ENCODE peak calls at places on chromosomes 13 and 19, in seven cellular contexts. M is CD4-positive, alpha-beta T cell; I is breast epithelium; S is aorta; H is psoas muscle; R is neuronal stem cell; F is gastrocnemius medialis. V is an unnamed sample.
A peak's percentile ranks its signal among the peaks of the same experiment; 100 is the strongest.

GRCh38 chr19:38204728-38205127 is 19.3 kb downstream of the DPF1 start:
- DNase-seq in R (no peak), I (no peak), H (no peak), F (no peak), M (no peak), S (no peak), V (no peak)

GRCh38 chr19:2820112-2820702 is 539 bp downstream of the ZNF554 start:
- DNase-seq in I (no peak), M (no peak), H (no peak), S (no peak), F (no peak), R (peak; percentile 35), V (no peak)

GRCh38 chr19:41025871-41026270 is 34.8 kb downstream of the CYP2B6 start:
- DNase-seq in H (no peak), I (no peak), S (no peak), F (no peak), M (no peak), R (no peak), V (no peak)

GRCh38 chr13:39224841-39225240 is 186.6 kb downstream of the NHLRC3 start:
- DNase-seq in H (no peak), I (no peak), S (no peak), R (no peak), M (no peak), F (no peak), V (no peak)

GRCh38 chr13:95100525-95101121 is 200.6 kb downstream of the ABCC4 start:
- DNase-seq in H (no peak), F (no peak), M (no peak), S (no peak), R (peak; percentile 74), I (no peak), V (no peak)

GRCh38 chr19:56133858-56134654 is 7.0 kb upstream of the ZNF444 start:
- DNase-seq in S (no peak), I (no peak), F (no peak), R (no peak), H (no peak), M (no peak), V (no peak)

GRCh38 chr19:9043524-9043923 is 33.3 kb upstream of the MUC16 start:
- DNase-seq in F (no peak), S (no peak), R (no peak), I (no peak), M (no peak), H (no peak), V (no peak)

GRCh38 chr19:16258440-16258903 is 60.8 kb downstream of the AP1M1 start:
- DNase-seq in M (no peak), F (peak; percentile 60), I (no peak), H (peak; percentile 63), S (peak; percentile 79), R (no peak), V (no peak)

GRCh38 chr13:66139701-66140100 is 1090.4 kb downstream of the PCDH9 start:
- DNase-seq in S (no peak), R (no peak), M (no peak), H (no peak), I (no peak), F (no peak), V (no peak)

GRCh38 chr19:16446108-16447014 is 25.4 kb downstream of the EPS15L1 start:
- DNase-seq in I (no peak), S (no peak), R (no peak), M (no peak), H (no peak), F (no peak), V (no peak)

GRCh38 chr19:45906221-45906620 is 3.8 kb upstream of the MYPOP start:
- DNase-seq in I (no peak), F (no peak), M (no peak), S (no peak), R (no peak), H (no peak), V (no peak)

GRCh38 chr13:111183959-111184684 is 69.0 kb downstream of the ARHGEF7 start:
- DNase-seq in R (no peak), S (peak; percentile 63), H (no peak), F (no peak), M (no peak), I (no peak), V (no peak)

GRCh38 chr13:109131698-109132257 is 502.4 kb downstream of the MYO16 start:
- DNase-seq in F (no peak), I (no peak), S (no peak), M (no peak), R (no peak), H (no peak), V (no peak)

GRCh38 chr13:95641961-95642621 is 2.4 kb downstream of the DZIP1 start:
- DNase-seq in F (no peak), R (peak; percentile 6), S (peak; percentile 64), M (no peak), I (no peak), H (peak; percentile 43), V (peak; percentile 6)

GRCh38 chr13:50829896-50830295 is 13.6 kb downstream of the DLEU7 start:
- DNase-seq in M (no peak), F (no peak), S (no peak), I (no peak), H (no peak), R (no peak), V (no peak)

GRCh38 chr19:39543477-39543857 is 3.5 kb upstream of the EID2 start:
- DNase-seq in S (no peak), F (no peak), H (no peak), M (no peak), R (no peak), I (no peak), V (no peak)

GRCh38 chr19:32289566-32290210 is 55.7 kb upstream of the ZNF507 start:
- DNase-seq in I (no peak), R (no peak), S (no peak), H (no peak), M (no peak), F (no peak), V (no peak)

GRCh38 chr19:35365303-35365702 is 5.6 kb upstream of the GPR42 start:
- DNase-seq in F (no peak), H (no peak), S (no peak), R (no peak), M (no peak), I (peak; percentile 6), V (no peak)

GRCh38 chr19:30029721-30030510 is 87.9 kb downstream of the URI1 start:
- DNase-seq in S (no peak), H (no peak), M (no peak), R (no peak), F (no peak), I (no peak), V (no peak)

GRCh38 chr19:51375504-51376221 is 3.2 kb upstream of the NKG7 start:
- DNase-seq in F (no peak), H (no peak), R (no peak), S (no peak), I (no peak), M (no peak), V (no peak)

DNA sequence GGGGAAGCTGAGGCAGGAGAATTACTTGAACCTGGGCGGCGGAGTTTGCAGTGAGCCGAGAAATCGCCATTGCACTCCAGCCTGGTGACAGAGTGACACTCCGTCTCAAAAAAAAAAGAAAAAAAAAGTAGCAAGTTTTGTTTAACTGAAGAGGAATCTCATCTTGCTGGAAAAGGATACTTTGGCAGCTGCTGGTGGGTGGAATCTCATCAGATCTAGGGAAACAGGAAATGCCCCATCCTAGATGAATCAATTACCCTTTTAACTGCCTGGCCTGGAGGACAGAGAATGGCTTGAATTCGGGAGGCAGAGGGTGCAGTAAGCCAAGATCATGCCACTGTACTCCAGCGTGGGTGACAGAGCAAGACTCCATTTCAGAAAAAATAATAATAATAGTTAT is 8.4 kb downstream of the ZNF320 start:
- DNase-seq in M (no peak), S (no peak), H (no peak), I (no peak), R (no peak), F (no peak), V (no peak)
- H3K27ac ChIP-seq in M (no peak overlapping the region), S (no peak overlapping the region), H (no peak overlapping the region), I (no peak overlapping the region), R (no peak overlapping the region), F (no peak overlapping the region), V (no peak overlapping the region)

DNA sequence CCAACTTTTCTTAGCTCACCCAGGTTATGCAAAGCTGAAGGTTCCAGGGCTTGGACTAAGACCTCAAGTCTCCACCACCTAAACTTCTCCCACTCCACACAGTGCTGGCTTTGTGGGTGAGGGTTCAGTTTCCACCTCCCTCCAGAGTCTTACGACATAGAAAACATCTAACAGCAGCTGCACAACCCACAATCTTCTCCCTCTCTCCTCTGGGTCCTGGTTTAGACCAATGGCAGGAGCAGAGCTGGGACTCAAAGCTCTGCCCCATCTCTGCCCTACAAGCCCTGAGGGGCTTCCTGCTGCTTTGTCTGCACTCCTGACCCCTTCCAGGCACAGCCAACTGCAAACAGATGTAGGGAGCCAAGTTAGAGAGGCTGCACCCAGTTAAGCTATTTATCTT is 16.0 kb downstream of the IRGC start:
- DNase-seq in R (no peak), S (no peak), I (no peak), F (no peak), H (no peak), M (no peak), V (no peak)
- H3K27ac ChIP-seq in R (no peak overlapping the region), S (no peak overlapping the region), I (peak overlapping the region; percentile 12), F (no peak overlapping the region), H (no peak overlapping the region), M (no peak overlapping the region), V (no peak overlapping the region)

DNA sequence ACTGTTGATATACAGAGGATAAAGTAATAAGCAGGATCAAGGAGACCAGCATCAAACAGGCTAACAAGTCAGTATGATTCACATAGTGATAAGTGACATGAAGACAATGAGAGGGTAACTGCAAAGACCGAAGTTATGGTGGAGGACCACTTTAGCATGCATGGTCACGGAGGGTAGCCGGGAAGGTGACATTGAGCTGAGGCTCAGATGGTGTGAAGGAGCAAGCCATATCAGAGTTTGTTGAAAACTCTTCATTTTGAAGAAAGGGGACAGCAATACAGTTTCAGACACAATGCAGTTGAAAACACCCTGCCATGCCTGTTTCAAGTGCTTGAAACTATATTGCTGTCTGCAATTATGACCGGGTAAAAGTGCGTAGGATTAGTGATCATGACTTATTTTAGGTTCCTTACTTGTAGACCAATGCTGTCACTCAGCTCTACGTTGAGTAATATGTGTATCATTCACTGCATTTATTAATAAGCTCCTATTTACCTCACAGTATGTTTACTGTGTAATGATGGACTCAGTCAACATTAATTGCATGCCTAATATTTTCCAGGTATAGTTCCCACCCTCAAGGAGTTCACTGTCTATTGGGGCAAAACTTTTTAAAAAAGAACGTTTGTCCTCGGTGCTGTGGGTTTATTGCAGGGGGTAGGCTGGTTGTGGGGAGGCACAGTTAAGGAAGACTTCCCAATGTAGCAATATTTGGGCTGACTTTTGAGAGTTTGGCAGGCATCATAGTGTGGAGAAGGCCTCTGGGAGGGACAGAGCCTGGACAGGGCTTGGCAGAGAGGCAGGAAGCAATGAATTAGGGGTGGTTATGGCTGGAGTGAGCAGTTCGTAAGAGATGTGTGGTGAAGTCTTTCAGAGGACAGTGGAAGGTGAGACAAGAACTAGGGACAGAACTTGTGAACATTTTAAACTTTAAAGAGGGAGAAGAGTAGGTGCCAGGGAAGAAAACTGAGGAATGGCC is 3.2 kb downstream of the UBAC2 start:
- DNase-seq in S (no peak), I (no peak), R (no peak), F (no peak), H (no peak), M (no peak), V (no peak)
- H3K27ac ChIP-seq in S (no peak overlapping the region), I (no peak overlapping the region), R (no peak overlapping the region), F (no peak overlapping the region), H (peak overlapping the region; percentile 12), M (peak overlapping the region; percentile 60), V (no peak overlapping the region)

DNA sequence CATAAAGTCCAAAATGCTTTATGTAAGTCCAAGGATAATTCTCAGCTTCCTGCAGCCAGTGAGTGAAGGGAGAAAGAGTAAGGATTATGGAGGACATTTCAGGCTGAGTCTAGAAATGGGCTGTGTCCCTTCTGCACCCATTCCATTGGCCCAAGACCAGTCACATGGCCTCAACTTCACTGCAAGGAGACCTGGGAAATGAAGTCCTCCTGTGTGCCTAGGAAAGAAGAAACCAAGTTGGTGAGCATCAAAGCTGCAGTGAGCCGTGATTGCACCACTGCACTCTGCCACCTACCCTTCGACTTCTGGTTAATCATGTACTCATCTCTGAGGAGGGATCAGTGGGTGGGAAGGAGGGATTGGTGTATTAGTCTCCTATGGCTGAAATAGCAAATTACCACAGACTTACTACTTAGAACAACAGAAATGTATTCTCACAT is 3.6 kb upstream of the CD37 start:
- DNase-seq in S (peak; percentile 54), F (no peak), R (no peak), M (peak; percentile 38), H (no peak), I (no peak), V (peak; percentile 9)
- H3K27ac ChIP-seq in S (no peak overlapping the region), F (no peak overlapping the region), R (no peak overlapping the region), M (no peak overlapping the region), H (no peak overlapping the region), I (no peak overlapping the region), V (no peak overlapping the region)